ENCODE peak calls at places on chromosome 4, in four cellular contexts. L, Z, A and O are unnamed samples.

GRCh38 chr4:150251752-150252190 is 173.5 kb downstream of the DCLK2 start:
- DNase-seq in L (peak; percentile 45), A (no peak), Z (peak; percentile 67), O (no peak)

GRCh38 chr4:55499495-55499894 is 47.2 kb downstream of the CLOCK start:
- DNase-seq in A (no peak), Z (peak; percentile 59), L (peak; percentile 44), O (no peak)

GRCh38 chr4:73998040-73999011 is at the start of gene CXCL5:
- DNase-seq in Z (peak; percentile 90), L (peak; percentile 78), A (peak; percentile 39), O (peak; percentile 59)

GRCh38 chr4:76539979-76540378 is 105.0 kb downstream of the SHROOM3 start:
- DNase-seq in A (no peak), L (no peak), Z (peak; percentile 85), O (peak; percentile 72)

GRCh38 chr4:5746250-5746649 is 35.2 kb downstream of the EVC start:
- DNase-seq in Z (no peak), A (no peak), L (no peak), O (no peak)

GRCh38 chr4:188196134-188196735 is 57.0 kb downstream of the TRIML1 start:
- DNase-seq in Z (peak; percentile 65), L (peak; percentile 32), A (no peak), O (no peak)

GRCh38 chr4:2393353-2394270 is 24.8 kb downstream of the ZFYVE28 start:
- DNase-seq in Z (peak; percentile 56), L (peak; percentile 79), A (no peak), O (peak; percentile 58)

GRCh38 chr4:105551968-105552746 is at the start of gene ARHGEF38:
- DNase-seq in Z (peak; percentile 13), A (peak; percentile 7), L (peak; percentile 5), O (peak; percentile 0)

GRCh38 chr4:25368315-25368714 is 8.7 kb upstream of the ANAPC4 start:
- DNase-seq in A (no peak), Z (peak; percentile 36), L (no peak), O (no peak)

GRCh38 chr4:147596377-147596776 is 20.8 kb upstream of the TMEM184C start:
- DNase-seq in L (no peak), A (peak; percentile 31), Z (no peak), O (peak; percentile 26)

GRCh38 chr4:66658809-66659208 is 886.5 kb downstream of the CENPC start:
- DNase-seq in L (no peak), Z (no peak), A (no peak), O (no peak)

GRCh38 chr4:47711183-47711582 is 126.7 kb downstream of the CORIN start:
- DNase-seq in L (no peak), Z (no peak), A (no peak), O (no peak)

GRCh38 chr4:66572949-66573348 is 902.7 kb upstream of the EPHA5 start:
- DNase-seq in L (no peak), A (peak; percentile 43), Z (no peak), O (peak; percentile 72)

GRCh38 chr4:26081795-26082498 is 167.9 kb downstream of the SMIM20 start:
- DNase-seq in L (peak; percentile 77), A (peak; percentile 52), Z (peak; percentile 79), O (no peak)

GRCh38 chr4:72969957-72970356 is 99.6 kb downstream of the COX18 start:
- DNase-seq in L (peak; percentile 66), Z (no peak), A (peak; percentile 9), O (no peak)

GRCh38 chr4:61086357-61086756 is 113.8 kb upstream of the ADGRL3 start:
- DNase-seq in L (peak; percentile 22), Z (peak; percentile 83), A (no peak), O (no peak)

GRCh38 chr4:84952004-84952403 is 14.5 kb downstream of the WDFY3 start:
- DNase-seq in A (peak; percentile 78), L (no peak), Z (no peak), O (no peak)

GRCh38 chr4:24560770-24561415 is 23.5 kb downstream of the DHX15 start:
- DNase-seq in A (peak; percentile 74), L (no peak), Z (no peak), O (peak; percentile 43)

GRCh38 chr4:3530663-3531254 is 1.5 kb downstream of the LRPAP1 start:
- DNase-seq in Z (peak; percentile 18), A (no peak), L (no peak), O (peak; percentile 86)

GRCh38 chr4:184324939-184325477 is 107.3 kb upstream of the ENPP6 start:
- DNase-seq in L (no peak), Z (peak; percentile 35), A (no peak), O (no peak)

GRCh38 chr4:184331155-184331995 is 113.7 kb upstream of the ENPP6 start:
- DNase-seq in A (peak; percentile 23), L (no peak), Z (no peak), O (no peak)

GRCh38 chr4:184329235-184330007 is 111.7 kb upstream of the ENPP6 start:
- DNase-seq in L (no peak), A (no peak), Z (no peak), O (no peak)

GRCh38 chr4:184330008-184330400 is 112.3 kb upstream of the ENPP6 start:
- DNase-seq in Z (no peak), A (peak; percentile 40), L (no peak), O (peak; percentile 68)

GRCh38 chr4:184328022-184328736 is 110.5 kb upstream of the ENPP6 start:
- DNase-seq in L (no peak), Z (no peak), A (no peak), O (no peak)
- H3K4me2 ChIP-seq in L (no peak overlapping the region), Z (no peak overlapping the region), A (no peak overlapping the region), O (no peak overlapping the region)

DNA sequence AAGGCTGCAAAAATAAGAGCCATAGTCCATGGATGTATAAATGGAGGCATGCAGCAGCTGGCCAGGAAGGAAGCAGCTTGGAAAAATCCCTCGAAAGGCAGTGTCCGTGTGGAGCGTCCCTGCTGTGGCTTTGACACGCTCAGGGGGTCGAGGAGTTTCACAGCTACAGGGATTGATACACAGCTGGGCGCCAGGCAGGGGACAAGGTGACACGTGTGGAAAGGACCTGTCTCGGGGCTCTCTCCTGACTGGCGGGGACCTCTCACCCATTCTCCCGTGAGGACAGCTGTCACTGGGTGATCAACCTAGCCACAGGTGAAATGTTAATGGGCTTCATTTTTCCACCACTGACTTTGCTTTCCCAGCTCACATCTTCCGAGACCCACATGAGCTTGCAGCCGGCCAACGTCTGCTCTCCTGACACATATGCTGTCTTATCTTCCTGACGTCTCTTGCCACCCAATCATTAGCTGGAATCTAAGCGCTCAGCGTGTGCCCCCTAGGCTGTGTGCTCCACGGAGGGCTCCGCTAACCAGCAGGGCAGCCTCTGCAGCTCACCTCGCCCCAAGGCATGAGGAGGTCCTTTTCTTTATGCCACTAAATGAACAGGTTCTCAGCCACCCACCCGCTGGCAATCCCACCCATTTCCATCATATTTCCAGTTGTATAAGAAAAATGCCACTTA is 89.4 kb upstream of the AFAP1 start:
- DNase-seq in A (no peak), Z (no peak), L (no peak), O (peak; percentile 32)
- H3K27me3 ChIP-seq in A (peaks cover 54% of the 10 kb centered on the region), Z (no peaks in the 10 kb centered on the region), L (no peaks in the 10 kb centered on the region), O (peaks cover 24% of the 10 kb centered on the region)

GRCh38 chr4:153485860-153486259 is 19.7 kb downstream of the TMEM131L start:
- DNase-seq in L (no peak), A (no peak), Z (no peak), O (no peak)
- H3K4me3 ChIP-seq in L (no peak overlapping the region), A (no peak overlapping the region), Z (no peak overlapping the region), O (no peak overlapping the region)

DNA sequence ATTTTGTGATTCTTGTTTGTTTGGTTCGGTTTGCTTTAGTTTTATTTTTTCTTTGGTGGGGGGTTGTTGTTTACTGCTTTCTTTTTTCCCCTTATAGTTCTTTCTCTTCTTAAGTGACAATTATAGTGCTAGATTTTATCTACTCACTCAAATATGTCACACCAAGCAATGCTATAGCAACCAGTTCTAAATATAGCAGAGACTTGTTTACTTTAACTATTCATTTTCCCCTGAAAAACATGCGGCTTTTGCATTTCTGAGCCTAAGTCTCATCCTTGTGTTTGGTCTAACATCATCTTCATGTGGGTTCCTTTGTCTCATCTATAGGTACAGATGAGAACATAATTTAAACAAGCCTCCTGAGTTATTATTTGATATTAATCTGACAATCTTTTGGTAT is 676.6 kb downstream of the FAT4 start:
- DNase-seq in Z (peak; percentile 75), A (peak; percentile 26), L (no peak), O (no peak)
- H3K4me2 ChIP-seq in Z (no peak overlapping the region), A (no peak overlapping the region), L (no peak overlapping the region), O (no peak overlapping the region)

GRCh38 chr4:54098375-54098774 is 1.6 kb upstream of the GSX2 start:
- DNase-seq in Z (peak; percentile 16), A (no peak), L (peak; percentile 65), O (no peak)
- H3K27me3 ChIP-seq in Z (peaks cover 87% of the 10 kb centered on the region), A (peaks cover 65% of the 10 kb centered on the region), L (peaks cover 100% of the 10 kb centered on the region), O (peaks cover 80% of the 10 kb centered on the region)

GRCh38 chr4:39682133-39682532 is 15.8 kb upstream of the UBE2K start:
- DNase-seq in Z (no peak), L (no peak), A (no peak), O (no peak)
- H3K4me3 ChIP-seq in Z (no peak overlapping the region), L (no peak overlapping the region), A (no peak overlapping the region), O (no peak overlapping the region)

DNA sequence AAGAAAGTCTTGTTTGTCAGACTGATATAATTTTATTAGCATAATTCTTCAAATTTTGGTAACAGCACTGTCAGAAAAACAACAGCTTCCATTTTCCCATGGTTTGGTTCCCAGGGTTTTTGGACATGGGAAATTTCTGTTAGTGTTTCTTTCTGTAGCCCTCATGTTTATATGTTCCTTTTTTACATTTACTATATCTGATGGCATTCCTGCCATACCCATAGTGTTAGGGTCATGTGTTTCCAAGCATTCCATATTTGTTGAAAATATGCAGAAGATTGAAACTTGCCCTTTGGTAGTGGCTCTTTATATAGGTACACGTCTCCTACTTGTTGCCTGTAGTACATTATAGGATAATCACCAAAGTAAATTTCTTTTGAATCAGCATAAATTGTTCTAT is 65.8 kb downstream of the PDLIM5 start:
- DNase-seq in L (no peak), Z (no peak), A (no peak), O (no peak)
- H3K4me2 ChIP-seq in L (no peak overlapping the region), Z (no peak overlapping the region), A (no peak overlapping the region), O (no peak overlapping the region)

DNA sequence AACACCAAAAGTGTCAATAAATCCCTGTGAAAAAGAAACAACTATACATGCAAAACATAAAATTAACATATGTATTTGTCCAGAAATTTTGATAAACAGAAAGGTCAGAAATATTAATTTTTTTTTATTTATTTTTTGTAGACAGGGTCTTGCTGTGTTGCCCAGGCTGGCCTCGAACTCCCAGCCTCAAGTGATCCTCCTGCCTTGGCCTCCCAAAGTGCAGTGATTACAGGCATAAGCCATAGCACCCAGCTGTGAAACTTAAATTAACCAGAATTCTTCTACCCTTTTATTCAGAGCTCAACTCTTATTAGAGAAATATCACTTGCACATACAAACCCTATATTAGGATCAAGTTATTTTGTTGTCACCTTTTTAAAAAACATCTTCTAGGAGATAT is 16.2 kb downstream of the ANAPC10 start:
- DNase-seq in L (no peak), A (no peak), Z (no peak), O (no peak)
- H3K27me3 ChIP-seq in L (no peaks in the 10 kb centered on the region), A (no peaks in the 10 kb centered on the region), Z (no peaks in the 10 kb centered on the region), O (no peaks in the 10 kb centered on the region)

GRCh38 chr4:154597798-154598774 is 7.5 kb upstream of the FGA start:
- DNase-seq in L (no peak), Z (no peak), A (no peak), O (peak; percentile 21)

GRCh38 chr4:154593868-154594267 is 3.3 kb upstream of the FGA start:
- DNase-seq in A (no peak), Z (no peak), L (no peak), O (no peak)

GRCh38 chr4:154591890-154592289 is 1.3 kb upstream of the FGA start:
- DNase-seq in A (no peak), L (no peak), Z (no peak), O (no peak)

GRCh38 chr4:154590329-154591006 is at the start of gene FGA:
- DNase-seq in L (peak; percentile 50), A (no peak), Z (peak; percentile 47), O (no peak)

GRCh38 chr4:154595807-154596206 is 5.3 kb upstream of the FGA start:
- DNase-seq in A (no peak), Z (no peak), L (no peak), O (no peak)
- H3K4me3 ChIP-seq in A (no peak overlapping the region), Z (no peak overlapping the region), L (no peak overlapping the region), O (no peak overlapping the region)